ENCODE peak calls at places on chromosomes 2 and 18, in five cellular contexts. C, J, V, M and L are unnamed samples. For H3K27me3, the result is how much of the 10 kb centered on the place peaks cover.

GRCh38 chr2:212021947-212022346 is 516.7 kb downstream of the ERBB4 start:
- DNase-seq in C (no peak), J (peak), V (peak), M (no peak), L (no peak)

GRCh38 chr18:25055076-25055475 is 296.9 kb downstream of the ZNF521 start:
- DNase-seq in C (no peak), J (peak), V (peak), M (no peak), L (no peak)

GRCh38 chr2:101790856-101791255 is 93.3 kb downstream of the MAP4K4 start:
- DNase-seq in C (no peak), J (peak), V (no peak), M (no peak), L (no peak)

GRCh38 chr2:151315381-151315903 is 26.0 kb upstream of the NMI start:
- DNase-seq in C (no peak), J (peak), V (no peak), M (peak), L (peak)

GRCh38 chr18:79781331-79781941 is 16.3 kb upstream of the KCNG2 start:
- DNase-seq in C (no peak), J (no peak), V (no peak), M (no peak), L (no peak)

GRCh38 chr2:171317492-171318125 is 116.2 kb downstream of the METTL8 start:
- DNase-seq in C (no peak), J (no peak), V (peak), M (no peak), L (no peak)

GRCh38 chr2:233811087-233811486 is 33.0 kb downstream of the MROH2A start:
- DNase-seq in C (no peak), J (no peak), V (no peak), M (no peak), L (no peak)

GRCh38 chr2:222448806-222449205 is 24.5 kb downstream of the SGPP2 start:
- DNase-seq in C (no peak), J (peak), V (peak), M (no peak), L (no peak)

GRCh38 chr2:127596311-127597045 is 49.5 kb upstream of the GPR17 start:
- DNase-seq in C (no peak), J (no peak), V (no peak), M (no peak), L (no peak)

GRCh38 chr2:133497261-133497893 is 70.9 kb downstream of the NCKAP5 start:
- DNase-seq in C (peak), J (peak), V (no peak), M (peak), L (peak)

DNA sequence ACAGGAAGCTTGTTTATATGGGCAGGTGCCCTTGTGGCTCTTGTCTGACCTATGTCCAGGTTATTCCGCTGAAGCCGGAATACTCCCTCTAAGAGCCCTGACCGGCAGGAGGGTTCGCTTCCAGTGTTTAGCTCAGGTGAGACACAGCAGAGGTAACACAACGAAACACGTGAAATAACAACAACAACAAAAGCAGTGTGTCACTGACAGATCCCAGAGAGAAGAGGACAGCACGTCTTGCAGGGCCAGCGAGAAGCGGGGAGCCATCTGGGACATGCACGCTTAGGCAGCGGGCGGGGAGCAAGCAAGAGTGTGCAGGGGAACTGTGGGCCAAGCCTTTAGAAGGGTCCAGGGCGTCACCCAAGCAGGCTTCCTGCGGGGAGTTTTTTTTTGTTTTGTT is 17.1 kb upstream of the ZDBF2 start:
- DNase-seq in C (no peak), J (no peak), V (no peak), M (no peak), L (no peak)
- H2BK15ac ChIP-seq in C (no peak), J (no peak), V (no peak), M (no peak), L (no peak)

DNA sequence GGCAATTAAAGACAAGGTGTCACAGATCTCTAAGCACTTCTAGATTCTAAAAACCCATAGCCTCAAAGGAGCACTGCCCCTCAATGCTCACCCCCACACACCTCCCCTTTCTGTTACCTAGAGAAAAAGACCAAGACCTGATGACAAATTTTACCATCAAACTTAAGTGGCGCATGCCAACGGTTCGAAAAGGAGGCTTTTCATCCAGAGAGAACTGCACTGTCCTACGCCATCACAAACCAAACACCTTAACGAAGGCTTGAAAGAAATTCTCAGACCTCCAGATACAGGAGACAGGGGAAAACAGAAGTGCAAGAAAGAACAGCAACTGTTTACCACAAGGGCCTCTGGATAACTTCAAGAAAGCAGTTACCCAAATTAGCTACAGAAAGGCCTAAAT is 2.0 kb upstream of the ZC3H6 start:
- DNase-seq in C (no peak), J (no peak), V (no peak), M (no peak), L (no peak)
- H3K9ac ChIP-seq in C (no peak), J (no peak), V (no peak), M (no peak), L (no peak)

DNA sequence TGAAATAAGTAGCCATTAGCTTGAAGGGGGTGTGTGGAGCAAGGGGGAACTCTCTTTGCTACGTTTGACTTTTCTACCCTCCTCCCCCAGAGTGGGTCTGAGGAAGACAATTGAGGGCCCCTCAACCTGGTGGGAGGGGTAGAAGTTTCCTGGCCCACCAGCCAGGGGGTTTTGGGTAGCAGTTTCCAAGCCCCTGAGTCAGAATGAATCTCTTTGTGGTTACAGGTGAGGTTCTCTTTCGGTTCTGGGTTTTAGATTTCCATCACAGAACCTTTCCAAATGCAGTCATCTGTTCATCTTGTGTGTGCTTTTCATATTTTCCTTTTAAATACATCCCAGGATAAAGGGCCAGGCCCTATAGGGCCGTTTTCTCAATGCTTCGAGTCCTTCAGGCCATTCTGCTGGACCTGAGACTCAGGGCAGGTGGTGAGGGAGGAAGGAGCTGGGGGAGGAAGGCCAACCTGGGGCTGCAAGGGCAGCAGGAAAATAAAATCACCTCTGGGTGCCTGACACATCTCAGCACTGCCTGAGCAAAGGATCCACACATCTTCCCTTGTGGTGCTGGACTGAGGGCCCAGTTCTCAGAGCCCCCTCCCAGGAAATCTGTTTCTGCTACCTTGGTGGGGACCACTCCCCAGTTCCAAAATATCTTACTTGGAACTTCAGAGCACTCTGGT is 4.7 kb downstream of the LBH start:
- DNase-seq in C (no peak), J (no peak), V (no peak), M (no peak), L (peak)
- H3K27me3 ChIP-seq in C (under half), J (under half), V (under half), M (under half), L (under half)

DNA sequence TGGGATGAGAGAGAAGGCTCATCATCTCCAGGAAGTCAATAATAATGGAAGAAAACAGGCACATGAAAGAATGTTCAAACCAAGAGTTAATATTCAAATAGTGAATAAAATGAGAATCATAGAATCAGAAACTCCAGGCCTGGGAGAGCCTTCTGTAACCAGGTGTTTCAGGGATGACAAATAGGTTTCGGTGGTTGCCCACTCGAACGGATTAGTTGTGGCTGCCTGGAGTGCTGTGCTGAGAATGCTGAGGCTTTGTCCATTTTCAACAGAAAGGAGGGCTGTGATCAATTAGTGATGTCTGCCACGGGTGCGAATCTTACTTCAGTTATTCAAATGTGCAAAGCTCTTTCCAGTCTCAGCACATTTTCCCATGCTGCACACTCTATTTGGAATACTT is 227.3 kb downstream of the INSIG2 start:
- DNase-seq in C (no peak), J (no peak), V (no peak), M (no peak), L (no peak)
- H2BK15ac ChIP-seq in C (no peak), J (no peak), V (no peak), M (no peak), L (no peak)

GRCh38 chr2:72115361-72116080 is 32.1 kb downstream of the CYP26B1 start:
- DNase-seq in C (no peak), J (peak), V (peak), M (peak), L (peak)
- H3K9ac ChIP-seq in C (no peak), J (no peak), V (peak), M (no peak), L (no peak)